ENCODE peak calls at places on chromosome 17, in five cellular contexts. Y, D, R, N and G are unnamed samples.

GRCh38 chr17:74748529-74749261 is at the start of gene NHERF1:
- DNase-seq in R (peak), Y (peak), D (peak), N (peak), G (peak)

GRCh38 chr17:40548491-40548981 is 16.7 kb downstream of the CCR7 start:
- DNase-seq in N (no peak), Y (no peak), D (no peak), R (no peak), G (no peak)

GRCh38 chr17:48612456-48612853 is 1.6 kb upstream of the HOXB7 start:
- DNase-seq in Y (no peak), D (no peak), N (no peak), R (no peak), G (no peak)

GRCh38 chr17:2814499-2815341 is 18.5 kb downstream of the RAP1GAP2 start:
- DNase-seq in N (no peak), R (no peak), D (no peak), Y (no peak), G (no peak)

GRCh38 chr17:2883544-2884203 is 87.4 kb downstream of the RAP1GAP2 start:
- DNase-seq in Y (peak), R (no peak), D (peak), N (no peak), G (no peak)

GRCh38 chr17:78973792-78974520 is 5.8 kb downstream of the LGALS3BP start:
- DNase-seq in Y (no peak), D (no peak), N (no peak), R (no peak), G (no peak)

GRCh38 chr17:17401271-17401781 is 75.5 kb upstream of the MED9 start:
- DNase-seq in R (no peak), Y (peak), D (no peak), N (no peak), G (no peak)

GRCh38 chr17:75005291-75005690 is 7.2 kb upstream of the MRPL58 start:
- DNase-seq in D (no peak), N (no peak), R (no peak), Y (no peak), G (no peak)

GRCh38 chr17:9576521-9577401 is at the start of gene CFAP52:
- DNase-seq in R (peak), D (peak), N (peak), Y (peak), G (peak)